ENCODE peak calls at places on chromosomes 2 and 18, in four cellular contexts. X, N, K and D are unnamed samples.

GRCh38 chr2:68415521-68415920 is 50.4 kb downstream of the PLEK start:
- DNase-seq in X (no peak), N (no peak), K (no peak), D (no peak)

GRCh38 chr2:223459328-223459939 is 142.7 kb downstream of the SCG2 start:
- DNase-seq in X (peak), N (no peak), K (peak), D (no peak)

GRCh38 chr2:50535971-50536759 is 495.8 kb downstream of the NRXN1 start:
- DNase-seq in X (peak), N (no peak), K (peak), D (no peak)

GRCh38 chr2:50614056-50614455 is 417.9 kb downstream of the NRXN1 start:
- DNase-seq in X (peak), N (no peak), K (peak), D (no peak)

GRCh38 chr2:67048314-67048713 is 348.8 kb upstream of the ETAA1 start:
- DNase-seq in X (no peak), N (no peak), K (no peak), D (no peak)

GRCh38 chr2:9655441-9656269 is 24.9 kb upstream of the YWHAQ start:
- DNase-seq in X (no peak), N (no peak), K (peak), D (no peak)

GRCh38 chr2:74481432-74481831 is 1.4 kb downstream of the CCDC142 start:
- DNase-seq in X (no peak), N (no peak), K (no peak), D (no peak)

GRCh38 chr2:160209457-160209856 is 9.4 kb upstream of the ITGB6 start:
- DNase-seq in X (peak), N (no peak), K (no peak), D (no peak)

GRCh38 chr2:173986805-173987204 is 21.6 kb upstream of the SP3 start:
- DNase-seq in X (no peak), N (no peak), K (no peak), D (no peak)

GRCh38 chr2:86562891-86563649 is at the start of gene CHMP3:
- DNase-seq in X (peak), N (peak), K (peak), D (peak)

GRCh38 chr2:19038096-19039015 is 320.1 kb downstream of the OSR1 start:
- DNase-seq in X (peak), N (no peak), K (peak), D (no peak)

GRCh38 chr18:3254725-3255124 is 7.1 kb downstream of the MYL12A start:
- DNase-seq in X (no peak), N (no peak), K (no peak), D (no peak)

GRCh38 chr2:144032566-144032965 is 487.4 kb downstream of the ZEB2 start:
- DNase-seq in X (no peak), N (no peak), K (peak), D (no peak)

GRCh38 chr2:48589170-48589767 is 28.4 kb upstream of the GTF2A1L start:
- DNase-seq in X (peak), N (no peak), K (peak), D (no peak)

GRCh38 chr2:38602136-38602731 is 494 bp downstream of the HNRNPLL start:
- DNase-seq in X (no peak), N (peak), K (peak), D (peak)

GRCh38 chr2:183594150-183594549 is 469.9 kb downstream of the NUP35 start:
- DNase-seq in X (no peak), N (no peak), K (no peak), D (no peak)

GRCh38 chr2:226609361-226609760 is 190.3 kb downstream of the IRS1 start:
- DNase-seq in X (no peak), N (no peak), K (no peak), D (no peak)

GRCh38 chr2:235719146-235719942 is 225.5 kb downstream of the AGAP1 start:
- DNase-seq in X (no peak), N (no peak), K (no peak), D (no peak)

GRCh38 chr2:156466739-156467405 is 30.7 kb downstream of the GPD2 start:
- DNase-seq in X (no peak), N (no peak), K (no peak), D (no peak)

GRCh38 chr2:107001964-107002696 is 116.2 kb upstream of the ST6GAL2 start:
- DNase-seq in X (peak), N (no peak), K (no peak), D (no peak)

GRCh38 chr2:217064234-217065103 is 204.6 kb upstream of the TNP1 start:
- DNase-seq in X (no peak), N (no peak), K (no peak), D (no peak)

GRCh38 chr18:77254711-77255110 is 5.1 kb downstream of the GALR1 start:
- DNase-seq in X (peak), N (no peak), K (peak), D (no peak)

GRCh38 chr18:57705011-57705410 is 83.4 kb upstream of the NARS1 start:
- DNase-seq in X (no peak), N (no peak), K (no peak), D (no peak)

GRCh38 chr2:74498500-74499268 is 719 bp downstream of the LBX2 start:
- DNase-seq in X (peak), N (no peak), K (no peak), D (peak)

GRCh38 chr18:36492604-36493329 is 195.3 kb downstream of the FHOD3 start:
- DNase-seq in X (peak), N (no peak), K (peak), D (no peak)

GRCh38 chr2:228268756-228269155 is 87.3 kb upstream of the SPHKAP start:
- DNase-seq in X (no peak), N (no peak), K (no peak), D (no peak)

GRCh38 chr2:67215214-67215613 is 181.9 kb upstream of the ETAA1 start:
- DNase-seq in X (peak), N (no peak), K (peak), D (no peak)

GRCh38 chr2:106839849-106840595 is 45.9 kb downstream of the ST6GAL2 start:
- DNase-seq in X (no peak), N (no peak), K (no peak), D (no peak)

GRCh38 chr2:227033471-227034148 is 130.4 kb downstream of the COL4A4 start:
- DNase-seq in X (peak), N (no peak), K (peak), D (no peak)

GRCh38 chr2:216426938-216427337 is 14.7 kb downstream of the SMARCAL1 start:
- DNase-seq in X (peak), N (no peak), K (peak), D (no peak)

GRCh38 chr2:194203898-194204297 is 1453.1 kb upstream of the SLC39A10 start:
- DNase-seq in X (peak), N (no peak), K (peak), D (no peak)

GRCh38 chr2:65479528-65479927 is 47.1 kb upstream of the SPRED2 start:
- DNase-seq in X (no peak), N (no peak), K (no peak), D (no peak)

GRCh38 chr18:9011431-9011830 is 91.1 kb upstream of the NDUFV2 start:
- DNase-seq in X (no peak), N (no peak), K (no peak), D (no peak)

GRCh38 chr2:167340322-167340721 is 452.0 kb downstream of the XIRP2 start:
- DNase-seq in X (no peak), N (no peak), K (no peak), D (no peak)

GRCh38 chr2:167345559-167345958 is 457.3 kb downstream of the XIRP2 start:
- DNase-seq in X (no peak), N (no peak), K (no peak), D (no peak)

DNA sequence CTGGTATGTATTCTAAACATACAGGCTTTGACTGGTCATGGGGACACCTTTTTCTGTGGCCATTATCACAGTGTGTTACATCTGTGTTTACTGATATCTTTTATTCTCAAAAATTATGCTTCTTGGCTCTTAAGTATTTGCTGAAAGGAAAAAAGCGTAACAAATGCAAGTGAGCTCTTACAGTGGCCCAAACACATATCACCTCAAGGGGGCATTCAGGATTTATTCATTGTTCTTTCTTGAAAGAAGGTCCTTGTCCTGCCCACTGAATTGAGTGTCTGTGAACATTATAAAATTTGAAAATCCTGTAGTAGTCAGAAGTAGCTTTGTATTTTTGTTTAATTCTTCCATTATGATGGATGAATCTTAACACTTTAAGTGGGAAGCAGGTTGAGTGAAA is 454.5 kb downstream of the XIRP2 start:
- DNase-seq in X (no peak), N (no peak), K (no peak), D (no peak)
- TF ChIP-seq CTCF in X (no peak), N (no peak), K (no peak), D (no peak)

GRCh38 chr2:116952254-116952653 is 862.2 kb upstream of the DDX18 start:
- DNase-seq in X (no peak), N (no peak), K (peak), D (no peak)
- TF ChIP-seq CTCF in X (no peak), N (peak), K (peak), D (no peak)

GRCh38 chr18:11987527-11987926 is 6.2 kb downstream of the IMPA2 start:
- DNase-seq in X (no peak), N (no peak), K (no peak), D (no peak)
- TF ChIP-seq CTCF in X (no peak), N (no peak), K (no peak), D (no peak)

GRCh38 chr2:45871025-45871424 is 219.6 kb downstream of the PRKCE start:
- DNase-seq in X (no peak), N (no peak), K (no peak), D (peak)
- TF ChIP-seq CTCF in X (no peak), N (no peak), K (no peak), D (no peak)

GRCh38 chr18:50190236-50190635 is 4.7 kb downstream of the MYO5B start:
- DNase-seq in X (peak), N (no peak), K (peak), D (no peak)

GRCh38 chr18:50189160-50189559 is 5.8 kb downstream of the MYO5B start:
- DNase-seq in X (no peak), N (no peak), K (no peak), D (no peak)

GRCh38 chr18:50186385-50186784 is 8.6 kb downstream of the MYO5B start:
- DNase-seq in X (no peak), N (no peak), K (no peak), D (no peak)

GRCh38 chr18:50188652-50189051 is 6.3 kb downstream of the MYO5B start:
- DNase-seq in X (no peak), N (no peak), K (no peak), D (no peak)

DNA sequence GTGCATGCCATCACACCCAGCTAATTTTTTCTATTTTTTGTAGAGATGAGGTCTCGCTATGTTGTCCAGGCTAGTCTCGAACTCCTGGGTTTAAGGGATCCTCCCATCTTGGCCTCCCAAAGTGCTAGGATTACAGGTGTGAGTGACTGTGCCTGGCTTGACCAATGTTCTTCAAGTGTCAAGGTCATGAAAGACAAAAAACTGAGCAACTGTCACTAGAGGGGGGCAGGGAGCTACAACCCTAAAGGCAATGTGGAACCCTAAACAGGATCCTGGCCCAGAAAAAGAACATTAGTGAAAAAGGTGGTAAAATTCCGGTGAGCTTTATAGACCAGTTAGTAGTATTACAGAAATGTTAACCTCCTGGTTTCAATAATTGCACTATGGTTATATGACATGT is 7.3 kb downstream of the MYO5B start:
- DNase-seq in X (no peak), N (no peak), K (no peak), D (no peak)
- TF ChIP-seq CTCF in X (no peak), N (no peak), K (no peak), D (no peak)

DNA sequence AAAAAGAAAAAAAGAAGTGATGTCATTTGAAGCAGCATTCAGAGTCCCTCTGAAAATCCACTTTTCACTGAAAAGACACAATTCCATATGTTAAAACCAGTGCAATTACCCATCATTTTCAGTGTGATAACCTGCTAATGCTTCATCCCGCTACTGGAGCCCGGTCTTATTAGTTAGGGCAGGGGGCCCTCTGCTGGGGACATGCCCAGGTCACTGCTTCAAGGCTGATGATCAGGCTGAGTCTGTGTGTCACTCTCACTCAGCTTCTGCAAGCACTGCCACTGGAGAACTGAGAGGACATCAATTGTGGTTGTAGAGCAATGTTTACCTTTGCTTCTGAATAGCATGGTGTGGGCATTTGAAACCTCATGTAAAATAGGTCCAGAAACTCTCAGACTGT is 49.1 kb upstream of the NXPH2 start:
- DNase-seq in X (peak), N (peak), K (peak), D (no peak)
- TF ChIP-seq CTCF in X (peak), N (no peak), K (peak), D (no peak)

DNA sequence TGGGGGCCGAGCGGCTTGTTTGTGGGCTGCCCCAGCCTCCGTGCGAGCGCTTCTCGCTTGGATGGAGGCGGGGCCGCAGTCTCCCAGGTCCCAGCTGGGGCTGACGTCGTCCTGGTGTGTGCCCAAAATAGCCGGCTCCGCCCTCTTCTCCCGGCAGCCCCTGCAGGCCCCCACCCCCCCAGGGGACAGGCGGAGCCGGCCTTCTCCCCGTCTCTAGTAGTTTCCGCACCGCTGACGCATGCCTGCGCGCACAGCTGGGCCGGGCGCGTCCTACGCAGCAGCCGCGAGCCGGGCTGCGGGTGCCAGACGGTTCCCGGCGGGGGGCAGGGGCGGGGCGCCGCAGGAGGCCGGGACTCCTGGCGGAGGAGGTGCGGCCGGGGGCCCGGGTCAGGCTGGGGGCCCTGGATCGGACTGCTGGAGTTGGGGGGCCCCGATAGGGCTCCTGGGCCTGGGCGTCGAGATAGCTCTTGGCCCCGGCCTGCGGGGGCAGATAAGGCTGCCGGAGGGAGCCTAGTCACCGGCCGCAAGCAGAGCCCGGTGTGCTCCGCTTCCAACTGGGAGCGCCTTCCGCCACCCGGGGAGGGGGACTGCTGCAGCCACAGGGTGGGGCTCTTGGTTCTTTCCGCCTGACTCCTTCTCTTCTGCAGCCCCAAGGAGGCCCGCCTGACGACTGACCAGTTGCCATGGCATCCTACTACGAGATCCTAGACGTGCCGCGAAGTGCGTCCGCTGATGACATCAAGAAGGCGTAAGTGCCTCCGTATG is at the start of gene DNAJB2:
- DNase-seq in X (peak), N (peak), K (peak), D (peak)
- TF ChIP-seq CTCF in X (peak), N (no peak), K (no peak), D (no peak)

GRCh38 chr2:59458862-59459261 is 1094.6 kb downstream of the BCL11A start:
- DNase-seq in X (no peak), N (no peak), K (no peak), D (no peak)
- TF ChIP-seq CTCF in X (no peak), N (no peak), K (no peak), D (no peak)